ENCODE peak calls at places on chromosome 6, in five cellular contexts. C, Y, L, S and D are unnamed samples.

GRCh38 chr6:122081921-122082320 is 317.5 kb upstream of the HSF2 start:
- DNase-seq in C (no peak), Y (no peak), L (no peak), S (no peak), D (no peak)

GRCh38 chr6:54624779-54625178 is 221.8 kb upstream of the FAM83B start:
- DNase-seq in C (no peak), Y (no peak), L (no peak), S (peak; percentile 83), D (no peak)

GRCh38 chr6:129844118-129844891 is 16.8 kb downstream of the TMEM244 start:
- DNase-seq in C (no peak), Y (no peak), L (no peak), S (peak; percentile 49), D (no peak)

GRCh38 chr6:162099685-162100084 is 627.9 kb downstream of the PRKN start:
- DNase-seq in C (no peak), Y (peak; percentile 1), L (no peak), S (peak; percentile 1), D (no peak)

GRCh38 chr6:85594197-85594930 is 706 bp upstream of the SNX14 start:
- DNase-seq in C (no peak), Y (no peak), L (no peak), S (no peak), D (no peak)

GRCh38 chr6:131398176-131398575 is 174.8 kb upstream of the ARG1 start:
- DNase-seq in C (no peak), Y (no peak), L (no peak), S (no peak), D (no peak)

GRCh38 chr6:110682460-110682853 is 132.8 kb downstream of the CDK19 start:
- DNase-seq in C (peak; percentile 42), Y (peak; percentile 63), L (peak; percentile 78), S (peak; percentile 46), D (peak; percentile 74)

GRCh38 chr6:47016916-47017315 is 25.2 kb downstream of the ADGRF1 start:
- DNase-seq in C (no peak), Y (no peak), L (no peak), S (no peak), D (no peak)

GRCh38 chr6:115891111-115891669 is 169.5 kb downstream of the FRK start:
- DNase-seq in C (no peak), Y (no peak), L (no peak), S (peak; percentile 21), D (no peak)

GRCh38 chr6:5695260-5696245 is 311.2 kb downstream of the NRN1 start:
- DNase-seq in C (no peak), Y (no peak), L (no peak), S (peak; percentile 87), D (no peak)

GRCh38 chr6:7974553-7974931 is 64.0 kb upstream of the TXNDC5 start:
- DNase-seq in C (no peak), Y (no peak), L (no peak), S (no peak), D (no peak)

GRCh38 chr6:145155873-145156782 is 579.2 kb downstream of the EPM2A start:
- DNase-seq in C (no peak), Y (no peak), L (no peak), S (no peak), D (no peak)

GRCh38 chr6:168035661-168036616 is 38.5 kb downstream of the KIF25 start:
- DNase-seq in C (no peak), Y (no peak), L (no peak), S (no peak), D (no peak)

GRCh38 chr6:160791981-160792418 is 90.0 kb downstream of the PLG start:
- DNase-seq in C (no peak), Y (no peak), L (no peak), S (no peak), D (no peak)

GRCh38 chr6:148954934-148955915 is 208.4 kb downstream of the UST start:
- DNase-seq in C (no peak), Y (no peak), L (no peak), S (no peak), D (no peak)

GRCh38 chr6:71619836-71620235 is 266.5 kb upstream of the RIMS1 start:
- DNase-seq in C (no peak), Y (no peak), L (no peak), S (peak; percentile 24), D (no peak)

GRCh38 chr6:122747573-122747972 is 31.9 kb upstream of the FABP7 start:
- DNase-seq in C (no peak), Y (no peak), L (no peak), S (no peak), D (no peak)

GRCh38 chr6:89941031-89941775 is 46.9 kb downstream of the GJA10 start:
- DNase-seq in C (no peak), Y (no peak), L (peak; percentile 25), S (no peak), D (no peak)

GRCh38 chr6:150169609-150170008 is 26.8 kb downstream of the PPP1R14C start:
- DNase-seq in C (no peak), Y (no peak), L (no peak), S (peak; percentile 72), D (no peak)

GRCh38 chr6:139588076-139588639 is 213.7 kb upstream of the CITED2 start:
- DNase-seq in C (no peak), Y (no peak), L (peak; percentile 62), S (no peak), D (no peak)

GRCh38 chr6:132811276-132811675 is 3.1 kb upstream of the RPS12 start:
- DNase-seq in C (no peak), Y (no peak), L (no peak), S (no peak), D (no peak)

GRCh38 chr6:1610497-1611321 is 994 bp downstream of the FOXC1 start:
- DNase-seq in C (no peak), Y (no peak), L (no peak), S (no peak), D (peak; percentile 41)

GRCh38 chr6:104118274-104118673 is 741.4 kb downstream of the HACE1 start:
- DNase-seq in C (no peak), Y (no peak), L (no peak), S (no peak), D (no peak)

GRCh38 chr6:95143408-95144180 is 433.7 kb upstream of the MANEA start:
- DNase-seq in C (no peak), Y (no peak), L (peak; percentile 49), S (no peak), D (no peak)

GRCh38 chr6:116561377-116562018 is 7.9 kb downstream of the CALHM4 start:
- DNase-seq in C (peak; percentile 48), Y (peak; percentile 51), L (no peak), S (no peak), D (peak; percentile 69)

GRCh38 chr6:124964084-124964763 is 2.0 kb downstream of the RNF217 start:
- DNase-seq in C (no peak), Y (no peak), L (no peak), S (no peak), D (no peak)

GRCh38 chr6:28141500-28142329 is at the start of gene ZKSCAN8:
- DNase-seq in C (peak; percentile 58), Y (peak; percentile 72), L (peak; percentile 94), S (peak; percentile 55), D (peak; percentile 86)